ENCODE peak calls at places on chromosome 21, in nine cellular contexts. R is heart left ventricle, W is K562, U is adrenal gland, S is IMR-90, J is A549, Z is body of pancreas, P is tibial nerve, G is vagina. E is an unnamed sample.

GRCh38 chr21:43893536-43894205 is 28.6 kb downstream of the AGPAT3 start:
- DNase-seq in U (peak; percentile 53), G (no peak), Z (no peak), S (no peak), R (no peak), P (no peak), W (peak; percentile 22), J (no peak), E (no peak)

GRCh38 chr21:29077651-29078090 is 4.2 kb upstream of the CCT8 start:
- DNase-seq in P (no peak), S (peak; percentile 48), U (no peak), W (no peak), Z (peak; percentile 49), G (no peak), R (no peak), J (peak; percentile 65), E (peak; percentile 48)

GRCh38 chr21:14889080-14889805 is 175.6 kb downstream of the NRIP1 start:
- DNase-seq in J (no peak), P (peak; percentile 56), S (peak; percentile 71), G (no peak), R (no peak), U (no peak), Z (no peak), W (no peak), E (no peak)

GRCh38 chr21:28959367-28960099 is 33.1 kb downstream of the LTN1 start:
- DNase-seq in R (no peak), S (peak; percentile 89), Z (no peak), U (no peak), G (no peak), J (peak; percentile 25), W (no peak), P (no peak), E (no peak)

GRCh38 chr21:25550352-25550751 is 56.9 kb downstream of the MRPL39 start:
- DNase-seq in S (no peak), P (no peak), U (no peak), J (no peak), R (no peak), W (no peak), Z (no peak), G (no peak), E (no peak)

GRCh38 chr21:34796518-34797201 is 127.9 kb downstream of the CLIC6 start:
- DNase-seq in P (no peak), Z (no peak), R (no peak), S (no peak), W (no peak), J (no peak), U (no peak), G (no peak), E (peak; percentile 60)

GRCh38 chr21:28283652-28284490 is 708.8 kb downstream of the LTN1 start:
- DNase-seq in J (no peak), W (no peak), Z (peak; percentile 33), S (peak; percentile 94), R (no peak), G (no peak), U (peak; percentile 55), P (no peak), E (no peak)

GRCh38 chr21:29875873-29876272 is 63.9 kb downstream of the GRIK1 start:
- DNase-seq in J (no peak), R (no peak), S (no peak), P (no peak), U (no peak), Z (no peak), W (no peak), G (no peak), E (no peak)

GRCh38 chr21:40053007-40053406 is 185.8 kb downstream of the PCP4 start:
- DNase-seq in S (no peak), U (peak; percentile 83), G (no peak), Z (no peak), R (peak; percentile 31), P (peak; percentile 36), J (no peak), W (no peak), E (peak; percentile 86)

DNA sequence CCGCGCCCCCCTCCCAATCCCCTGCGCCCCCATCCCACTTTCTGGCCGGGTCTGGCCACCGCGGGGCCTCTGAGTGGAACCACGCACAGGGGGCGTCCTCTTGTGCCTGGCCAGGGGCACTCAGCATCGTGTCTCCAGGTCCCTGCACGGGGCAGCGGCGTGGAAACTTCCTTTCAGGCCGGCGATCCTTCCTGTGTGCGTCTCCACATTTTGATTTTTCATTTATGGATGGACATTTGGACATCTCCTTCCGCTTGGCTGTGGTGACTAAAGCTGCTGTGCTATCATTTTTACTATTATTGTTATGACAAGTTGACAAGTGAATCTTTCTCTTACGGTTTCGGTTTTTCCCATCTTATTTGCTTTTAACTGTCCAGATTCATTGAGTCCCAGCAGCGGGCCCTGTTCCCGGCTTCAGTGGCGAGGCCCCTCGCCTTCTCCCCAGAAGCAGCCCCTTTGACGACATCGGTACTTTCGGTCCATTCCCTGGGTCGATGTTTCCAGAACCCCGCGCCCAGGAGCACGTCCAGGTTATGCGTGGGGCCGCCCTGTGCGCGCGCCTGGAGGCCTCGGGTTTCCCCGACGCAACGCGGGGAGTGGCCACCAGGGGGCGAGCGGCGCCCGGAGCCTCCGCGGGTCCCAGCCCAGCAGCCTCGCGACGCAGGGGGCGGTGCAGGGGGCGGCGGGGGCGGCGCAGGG is 12.4 kb upstream of the SLC19A1 start:
- DNase-seq in W (peak; percentile 93), J (peak; percentile 68), P (peak; percentile 75), R (peak; percentile 84), U (peak; percentile 92), Z (peak; percentile 84), S (peak; percentile 48), G (no peak), E (peak; percentile 78)
- TF ChIP-seq POLR2A in W (no peak), J (peak; percentile 24), P (peak; percentile 56), R (no peak), U (no peak), Z (no peak), S (peak; percentile 32), G (no peak), E (peak; percentile 34)

DNA sequence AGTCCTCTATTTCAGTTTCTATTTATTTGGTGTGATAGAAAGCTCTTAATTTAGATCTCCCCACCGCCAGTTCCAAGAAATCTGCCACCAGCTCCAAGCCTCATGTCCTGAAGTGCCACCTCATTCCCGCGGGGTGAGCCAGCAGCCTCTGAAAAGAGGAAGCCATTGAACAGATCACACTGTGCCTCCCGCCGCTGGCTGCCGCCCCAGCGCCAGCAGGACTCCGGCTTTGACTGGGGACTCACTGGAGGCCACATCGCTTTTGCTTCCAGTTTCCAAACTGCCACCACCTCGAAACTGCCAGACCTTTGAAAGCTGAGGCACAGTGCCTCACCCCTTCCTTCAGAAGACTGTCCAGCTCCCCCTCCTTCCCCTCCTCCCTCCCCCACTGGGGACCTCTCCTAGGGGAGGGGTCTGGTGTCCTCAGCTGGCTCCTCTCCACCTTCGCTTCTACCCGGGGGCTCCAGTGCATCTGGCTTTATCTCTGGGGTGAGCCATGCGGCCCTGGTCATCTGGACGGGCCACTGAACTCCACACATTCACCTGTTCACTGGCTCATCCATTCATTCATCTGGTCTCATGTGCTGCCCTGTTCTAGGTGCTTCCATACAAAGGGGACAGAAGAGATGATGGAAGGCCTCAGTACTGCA is 59.0 kb downstream of the VPS26C start:
- DNase-seq in P (peak; percentile 15), R (peak; percentile 80), U (peak; percentile 84), J (no peak), G (no peak), Z (peak; percentile 54), W (peak; percentile 36), S (no peak), E (peak; percentile 80)
- H3K27ac ChIP-seq in P (peak overlapping the region; percentile 50), R (peak overlapping the region; percentile 86), U (no peak overlapping the region), J (no peak overlapping the region), G (no peak overlapping the region), Z (peak overlapping the region; percentile 74), W (peak overlapping the region; percentile 53), S (no peak overlapping the region), E (peak overlapping the region; percentile 89)

DNA sequence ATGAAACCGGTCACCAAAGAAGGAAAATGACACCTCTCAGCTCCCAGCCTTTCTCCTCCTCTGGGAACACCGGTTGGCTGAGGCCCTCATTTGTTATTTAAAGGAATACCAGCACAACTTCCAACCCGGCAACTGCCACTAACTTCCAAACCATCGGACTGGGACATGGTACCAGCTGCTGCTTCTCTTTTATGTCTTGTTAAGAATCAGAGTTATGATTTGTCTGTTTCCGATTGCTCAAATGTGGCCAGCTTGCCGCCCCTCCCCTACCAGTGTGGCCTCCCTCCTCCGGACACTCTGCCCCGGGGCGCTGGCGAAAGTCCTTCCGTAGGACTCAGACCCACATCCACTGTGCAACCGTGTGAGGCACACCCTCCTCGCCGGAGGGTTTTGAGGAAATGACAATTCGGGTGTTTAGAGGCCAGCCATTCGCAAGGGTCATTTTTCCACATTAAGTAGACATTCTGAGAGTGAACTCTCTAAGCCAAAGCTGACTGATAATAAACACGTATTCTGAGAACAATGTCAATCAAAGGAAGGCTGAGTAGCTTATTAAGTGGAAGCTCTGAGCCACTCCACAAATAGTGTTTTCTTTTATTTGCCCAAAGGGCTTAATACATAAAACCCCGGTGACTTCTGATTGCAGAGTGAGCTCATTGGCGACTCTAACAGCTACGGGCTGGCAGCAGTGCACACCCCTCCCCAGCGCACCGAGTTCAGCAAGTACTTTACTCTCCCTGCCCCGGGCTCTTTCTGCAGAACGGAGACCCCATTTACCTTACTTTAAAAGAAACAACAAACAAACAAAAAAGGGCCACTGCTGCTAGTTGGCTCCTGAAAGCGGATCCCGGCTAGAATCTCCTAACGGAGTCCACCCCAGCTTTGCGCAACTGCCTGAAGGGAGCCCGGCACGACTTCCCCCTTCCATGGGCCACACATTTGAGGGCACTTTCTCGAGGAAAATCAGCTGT is 5.4 kb downstream of the RIPK4 start:
- DNase-seq in Z (peak; percentile 85), J (peak; percentile 51), U (peak; percentile 61), W (no peak), S (no peak), P (peak; percentile 28), R (no peak), G (no peak), E (peak; percentile 66)
- H3K4me3 ChIP-seq in Z (no peak overlapping the region), J (peak overlapping the region; percentile 36), U (peak overlapping the region; percentile 17), W (no peak overlapping the region), S (no peak overlapping the region), P (no peak overlapping the region), R (no peak overlapping the region), G (no peak overlapping the region), E (peak overlapping the region; percentile 10)

DNA sequence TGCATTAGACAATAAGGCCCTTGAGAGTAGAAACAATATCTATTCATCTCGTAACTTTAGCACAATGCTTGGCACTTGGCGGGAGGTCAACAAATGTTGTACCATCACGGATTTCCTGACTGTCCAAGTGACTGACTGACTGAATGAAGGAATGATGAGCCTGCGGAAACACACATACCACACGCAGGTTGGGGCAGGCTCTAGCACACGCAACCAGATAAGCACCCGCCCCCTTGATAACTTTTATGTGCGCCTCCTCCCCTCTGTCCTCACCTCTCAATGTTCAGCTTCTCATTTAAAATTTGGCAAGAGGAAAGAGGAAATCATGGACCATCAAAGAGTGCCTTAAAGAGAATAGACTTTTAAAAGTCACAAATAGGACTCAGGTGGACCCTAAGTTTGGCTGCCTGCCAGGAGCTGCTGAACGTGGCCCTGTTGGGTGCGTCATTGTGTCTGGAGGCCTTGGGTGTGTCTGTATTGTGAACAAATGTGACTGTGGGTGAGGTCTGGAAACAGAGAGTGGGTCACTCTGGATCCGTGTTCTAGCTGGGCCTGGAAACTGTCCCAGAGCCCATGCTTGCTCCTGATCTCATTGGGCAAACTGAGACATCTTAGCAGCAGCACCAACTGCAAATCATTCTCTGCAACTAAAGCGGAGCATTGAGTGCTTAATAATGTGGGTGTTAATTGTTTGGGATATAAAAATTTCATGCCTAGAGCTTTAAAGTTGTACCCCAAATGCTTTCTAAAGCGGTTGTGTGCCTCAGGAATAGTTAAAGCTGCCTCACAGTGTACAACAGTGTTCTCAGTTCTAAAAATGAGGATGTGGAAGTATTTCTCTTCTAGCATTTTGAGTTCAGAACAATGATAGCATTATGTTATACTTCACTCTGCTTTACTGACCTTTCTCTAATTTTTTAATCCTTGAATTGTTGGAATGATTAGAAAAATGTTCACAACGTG is 47.6 kb upstream of the ABCG1 start:
- DNase-seq in S (no peak), U (peak; percentile 74), R (peak; percentile 73), G (peak; percentile 93), W (no peak), Z (no peak), P (no peak), J (peak; percentile 44), E (peak; percentile 28)
- TF ChIP-seq POLR2A in S (no peak), U (no peak), R (no peak), G (no peak), W (no peak), Z (no peak), P (no peak), J (no peak), E (no peak)

E was measured in thyroid gland.